ENCODE peak calls at places on chromosomes 13 and 19, in seven cellular contexts. G is astrocyte of the cerebellum, D is body of pancreas, R is foreskin fibroblast, A is left ventricle myocardium inferior, V is OCI-LY7, Y is adipocyte. X is an unnamed sample.
A peak's percentile ranks its signal among the peaks of the same experiment; 100 is the strongest.

GRCh38 chr19:30450945-30451344 is 78.8 kb downstream of the ZNF536 start:
- DNase-seq in G (no peak), D (no peak), R (peak; percentile 36), A (no peak), V (no peak), Y (no peak), X (no peak)

GRCh38 chr19:53958168-53958571 is 4.6 kb upstream of the CACNG8 start:
- DNase-seq in G (no peak), D (no peak), R (no peak), A (no peak), V (no peak), Y (no peak), X (no peak)

GRCh38 chr13:38686635-38687245 is at the start of gene FREM2:
- DNase-seq in G (peak; percentile 26), D (peak; percentile 80), R (peak; percentile 14), A (no peak), V (no peak), Y (peak; percentile 34), X (no peak)

GRCh38 chr13:33087091-33087490 is 70.9 kb downstream of the KL start:
- DNase-seq in G (no peak), D (no peak), R (no peak), A (no peak), V (no peak), Y (no peak), X (no peak)

GRCh38 chr13:30846844-30847243 is 59.2 kb upstream of the MEDAG start:
- DNase-seq in G (no peak), D (no peak), R (no peak), A (no peak), V (no peak), Y (no peak), X (no peak)

GRCh38 chr13:43831088-43831487 is 44.3 kb upstream of the ENOX1 start:
- DNase-seq in G (no peak), D (no peak), R (peak; percentile 68), A (no peak), V (no peak), Y (peak; percentile 63), X (peak; percentile 73)

GRCh38 chr13:101412076-101412475 is 4.2 kb downstream of the NALCN start:
- DNase-seq in G (no peak), D (no peak), R (no peak), A (no peak), V (no peak), Y (no peak), X (no peak)

GRCh38 chr13:59771272-59771671 is 392.5 kb downstream of the DIAPH3 start:
- DNase-seq in G (no peak), D (no peak), R (peak; percentile 72), A (no peak), V (no peak), Y (peak; percentile 69), X (peak; percentile 66)

GRCh38 chr13:109745702-109746101 is 40.7 kb downstream of the IRS2 start:
- DNase-seq in G (no peak), D (no peak), R (no peak), A (no peak), V (no peak), Y (no peak), X (no peak)

GRCh38 chr13:20843177-20843576 is 59.4 kb downstream of the XPO4 start:
- DNase-seq in G (peak; percentile 70), D (no peak), R (no peak), A (no peak), V (no peak), Y (no peak), X (peak; percentile 93)

GRCh38 chr19:55241143-55241934 is 12.8 kb upstream of the TMEM86B start:
- DNase-seq in G (no peak), D (no peak), R (no peak), A (no peak), V (no peak), Y (no peak), X (no peak)

GRCh38 chr19:42024622-42025111 is 30.6 kb upstream of the ATP1A3 start:
- DNase-seq in G (peak; percentile 6), D (peak; percentile 31), R (peak; percentile 74), A (peak; percentile 76), V (no peak), Y (peak; percentile 69), X (peak; percentile 66)

GRCh38 chr13:112213467-112214245 is 146.7 kb downstream of the SOX1 start:
- DNase-seq in G (no peak), D (peak; percentile 80), R (no peak), A (no peak), V (no peak), Y (no peak), X (no peak)

GRCh38 chr19:8699908-8700307 is 1.3 kb upstream of the ACTL9 start:
- DNase-seq in G (no peak), D (no peak), R (no peak), A (no peak), V (no peak), Y (no peak), X (no peak)

GRCh38 chr13:99995503-99996176 is 14.1 kb downstream of the ZIC2 start:
- DNase-seq in G (no peak), D (no peak), R (no peak), A (no peak), V (no peak), Y (no peak), X (peak; percentile 37)

GRCh38 chr13:102325321-102325720 is 76.5 kb downstream of the FGF14 start:
- DNase-seq in G (no peak), D (no peak), R (no peak), A (no peak), V (no peak), Y (no peak), X (no peak)

GRCh38 chr13:70171151-70171550 is 62.9 kb upstream of the KLHL1 start:
- DNase-seq in G (no peak), D (no peak), R (no peak), A (no peak), V (no peak), Y (no peak), X (no peak)

GRCh38 chr13:94947965-94948371 is 235.6 kb upstream of the SOX21 start:
- DNase-seq in G (peak; percentile 65), D (no peak), R (no peak), A (no peak), V (no peak), Y (no peak), X (no peak)

GRCh38 chr19:45812297-45812696 is 2.8 kb downstream of the RSPH6A start:
- DNase-seq in G (no peak), D (no peak), R (no peak), A (no peak), V (no peak), Y (no peak), X (no peak)

GRCh38 chr13:113974304-113975281 is 717 bp upstream of the C13orf46 start:
- DNase-seq in G (no peak), D (no peak), R (no peak), A (peak; percentile 10), V (no peak), Y (no peak), X (no peak)

GRCh38 chr13:65912516-65912915 is 1317.6 kb downstream of the PCDH9 start:
- DNase-seq in G (no peak), D (no peak), R (no peak), A (no peak), V (no peak), Y (no peak), X (no peak)

GRCh38 chr19:39363909-39364457 is 21.8 kb downstream of the SAMD4B start:
- DNase-seq in G (no peak), D (no peak), R (peak; percentile 78), A (peak; percentile 51), V (no peak), Y (peak; percentile 70), X (peak; percentile 78)

GRCh38 chr19:47112166-47112663 is 1.4 kb downstream of the ZC3H4 start:
- DNase-seq in G (no peak), D (peak; percentile 90), R (peak; percentile 94), A (peak; percentile 92), V (peak; percentile 90), Y (peak; percentile 93), X (peak; percentile 86)

GRCh38 chr13:29310806-29311205 is 284.7 kb downstream of the SLC7A1 start:
- DNase-seq in G (no peak), D (no peak), R (no peak), A (no peak), V (no peak), Y (no peak), X (no peak)

GRCh38 chr19:42276821-42277220 is 7.8 kb downstream of the CIC start:
- DNase-seq in G (no peak), D (no peak), R (no peak), A (no peak), V (no peak), Y (no peak), X (no peak)

GRCh38 chr19:28556371-28556770 is 656.6 kb downstream of the UQCRFS1 start:
- DNase-seq in G (no peak), D (no peak), R (no peak), A (no peak), V (no peak), Y (no peak), X (no peak)

GRCh38 chr19:10271543-10272086 is 695 bp downstream of the ICAM1 start:
- DNase-seq in G (no peak), D (no peak), R (no peak), A (no peak), V (peak; percentile 90), Y (no peak), X (peak; percentile 37)

GRCh38 chr19:10268077-10268476 is 2.8 kb upstream of the ICAM1 start:
- DNase-seq in G (no peak), D (no peak), R (no peak), A (no peak), V (no peak), Y (no peak), X (no peak)

GRCh38 chr19:10270180-10270615 is 722 bp upstream of the ICAM1 start:
- DNase-seq in G (no peak), D (peak; percentile 78), R (peak; percentile 52), A (peak; percentile 76), V (no peak), Y (no peak), X (no peak)

GRCh38 chr19:10270616-10271394 is at the start of gene ICAM1:
- DNase-seq in G (no peak), D (peak; percentile 83), R (peak; percentile 69), A (peak; percentile 84), V (peak; percentile 80), Y (peak; percentile 33), X (peak; percentile 79)

GRCh38 chr19:10269333-10270179 is 1.4 kb upstream of the ICAM1 start:
- DNase-seq in G (peak; percentile 28), D (peak; percentile 80), R (peak; percentile 84), A (peak; percentile 90), V (peak; percentile 82), Y (peak; percentile 90), X (peak; percentile 73)
- H3K4me3 ChIP-seq in G (no peak overlapping the region), D (no peak overlapping the region), R (peak overlapping the region; percentile 54), A (peak overlapping the region; percentile 71), V (peak overlapping the region; percentile 66), Y (peak overlapping the region; percentile 75), X (peak overlapping the region; percentile 13)

GRCh38 chr19:35056513-35057063 is 15.1 kb downstream of the HPN start:
- DNase-seq in G (no peak), D (no peak), R (no peak), A (no peak), V (no peak), Y (no peak), X (no peak)
- H3K4me3 ChIP-seq in G (no peak overlapping the region), D (no peak overlapping the region), R (no peak overlapping the region), A (no peak overlapping the region), V (no peak overlapping the region), Y (no peak overlapping the region), X (no peak overlapping the region)

GRCh38 chr19:50418186-50419021 is at the start of gene SPIB:
- DNase-seq in G (no peak), D (no peak), R (no peak), A (no peak), V (peak; percentile 75), Y (no peak), X (no peak)
- H3K4me3 ChIP-seq in G (no peak within 1 kb of the TSS), D (no peak within 1 kb of the TSS), R (no peak within 1 kb of the TSS), A (no peak within 1 kb of the TSS), V (peak within 1 kb of the TSS; percentile 80), Y (no peak within 1 kb of the TSS), X (no peak within 1 kb of the TSS)

GRCh38 chr19:5338661-5339469 is 1.7 kb downstream of the PTPRS start:
- DNase-seq in G (no peak), D (no peak), R (peak; percentile 19), A (no peak), V (no peak), Y (no peak), X (no peak)
- H3K4me3 ChIP-seq in G (peak overlapping the region; percentile 65), D (no peak overlapping the region), R (peak overlapping the region; percentile 62), A (peak overlapping the region; percentile 71), V (peak overlapping the region; percentile 77), Y (no peak overlapping the region), X (peak overlapping the region; percentile 73)